ENCODE peak calls at places on chromosomes 3 and 15, in five cellular contexts. S, B, A, Y and H are unnamed samples.

GRCh38 chr3:42750834-42751233 is 22.2 kb downstream of the CCDC13 start:
- DNase-seq in S (no peak), B (no peak), A (no peak), Y (no peak), H (no peak)

GRCh38 chr3:37997321-37997720 is 6.7 kb downstream of the VILL start:
- DNase-seq in S (no peak), B (no peak), A (no peak), Y (no peak), H (no peak)

GRCh38 chr15:65208656-65209055 is 2.6 kb downstream of the CILP start:
- DNase-seq in S (no peak), B (no peak), A (no peak), Y (no peak), H (no peak)

GRCh38 chr15:53559364-53560253 is 199.9 kb downstream of the WDR72 start:
- DNase-seq in S (no peak), B (no peak), A (no peak), Y (no peak), H (no peak)

GRCh38 chr3:44883999-44884431 is 9.6 kb downstream of the TGM4 start:
- DNase-seq in S (peak), B (no peak), A (no peak), Y (no peak), H (no peak)

GRCh38 chr3:126208618-126209256 is 28.4 kb upstream of the ALDH1L1 start:
- DNase-seq in S (peak), B (no peak), A (peak), Y (no peak), H (no peak)

GRCh38 chr3:98768961-98769360 is 5.8 kb downstream of the ST3GAL6 start:
- DNase-seq in S (no peak), B (no peak), A (no peak), Y (no peak), H (no peak)

GRCh38 chr15:71806452-71806931 is 3.9 kb upstream of the NR2E3 start:
- DNase-seq in S (peak), B (no peak), A (no peak), Y (no peak), H (no peak)

GRCh38 chr15:89776274-89777072 is at the start of gene MESP2:
- DNase-seq in S (peak), B (peak), A (peak), Y (peak), H (peak)

GRCh38 chr3:124032351-124032880 is 40.5 kb upstream of the ROPN1 start:
- DNase-seq in S (peak), B (no peak), A (no peak), Y (no peak), H (no peak)

GRCh38 chr15:35442734-35443133 is 103.2 kb downstream of the DPH6 start:
- DNase-seq in S (peak), B (no peak), A (no peak), Y (no peak), H (no peak)

GRCh38 chr3:194040501-194041273 is 95.3 kb upstream of the HES1 start:
- DNase-seq in S (no peak), B (no peak), A (no peak), Y (no peak), H (no peak)

GRCh38 chr3:31448882-31449243 is 83.9 kb upstream of the STT3B start:
- DNase-seq in S (no peak), B (no peak), A (no peak), Y (no peak), H (no peak)

GRCh38 chr3:25433106-25433505 is 5.0 kb downstream of the RARB start:
- DNase-seq in S (no peak), B (no peak), A (no peak), Y (no peak), H (no peak)

GRCh38 chr15:66751579-66751978 is 49.5 kb downstream of the SMAD6 start:
- DNase-seq in S (no peak), B (no peak), A (no peak), Y (peak), H (no peak)